ENCODE peak calls at places on chromosome 17, in nine cellular contexts. G, X, Z, E, V, U, F, J and M are unnamed samples.

GRCh38 chr17:77803726-77804125 is 154.8 kb upstream of the TNRC6C start:
- DNase-seq in G (no peak), X (no peak), Z (no peak), E (no peak), V (no peak), U (no peak), F (no peak), J (no peak), M (no peak)

GRCh38 chr17:77498056-77498785 is 357.5 kb downstream of the SEC14L1 start:
- DNase-seq in G (peak), X (no peak), Z (no peak), E (no peak), V (no peak), U (no peak), F (no peak), J (no peak), M (no peak)

GRCh38 chr17:8392274-8392673 is 5.4 kb downstream of the RNF222 start:
- DNase-seq in G (no peak), X (no peak), Z (no peak), E (no peak), V (no peak), U (no peak), F (no peak), J (no peak), M (no peak)

GRCh38 chr17:54903375-54903774 is 2.7 kb downstream of the TOM1L1 start:
- DNase-seq in G (peak), X (no peak), Z (no peak), E (peak), V (no peak), U (no peak), F (no peak), J (no peak), M (no peak)

GRCh38 chr17:58302171-58302918 is 21.6 kb upstream of the MPO start:
- DNase-seq in G (peak), X (no peak), Z (no peak), E (no peak), V (peak), U (no peak), F (no peak), J (no peak), M (peak)

GRCh38 chr17:81907219-81908145 is 3.7 kb downstream of the PCYT2 start:
- DNase-seq in G (no peak), X (no peak), Z (no peak), E (no peak), V (no peak), U (no peak), F (no peak), J (no peak), M (no peak)

GRCh38 chr17:80105762-80106161 is 4.4 kb downstream of the GAA start:
- DNase-seq in G (peak), X (no peak), Z (no peak), E (no peak), V (no peak), U (no peak), F (no peak), J (no peak), M (no peak)

GRCh38 chr17:61331886-61332285 is 67.8 kb upstream of the TBX2 start:
- DNase-seq in G (no peak), X (no peak), Z (no peak), E (no peak), V (no peak), U (no peak), F (no peak), J (no peak), M (no peak)

GRCh38 chr17:39739020-39739884 is 1.5 kb downstream of the GRB7 start:
- DNase-seq in G (peak), X (no peak), Z (no peak), E (no peak), V (no peak), U (peak), F (no peak), J (peak), M (no peak)

GRCh38 chr17:39591958-39592954 is 15.5 kb downstream of the NEUROD2 start:
- DNase-seq in G (no peak), X (no peak), Z (no peak), E (peak), V (no peak), U (no peak), F (peak), J (peak), M (peak)

GRCh38 chr17:19546289-19547065 is 12.8 kb downstream of the SLC47A1 start:
- DNase-seq in G (peak), X (no peak), Z (no peak), E (no peak), V (no peak), U (no peak), F (peak), J (peak), M (no peak)

GRCh38 chr17:3695129-3695722 is 729 bp downstream of the P2RX5 start:
- DNase-seq in G (no peak), X (no peak), Z (no peak), E (no peak), V (no peak), U (no peak), F (peak), J (no peak), M (no peak)

GRCh38 chr17:8153957-8154607 is 1.9 kb upstream of the PER1 start:
- DNase-seq in G (peak), X (peak), Z (peak), E (peak), V (peak), U (peak), F (no peak), J (peak), M (peak)

GRCh38 chr17:82204831-82205719 is 7.6 kb downstream of the CCDC57 start:
- DNase-seq in G (no peak), X (no peak), Z (no peak), E (peak), V (no peak), U (peak), F (no peak), J (no peak), M (no peak)

GRCh38 chr17:80774643-80775281 is 216.9 kb upstream of the CHMP6 start:
- DNase-seq in G (no peak), X (no peak), Z (no peak), E (no peak), V (no peak), U (no peak), F (no peak), J (no peak), M (peak)

GRCh38 chr17:7572338-7572587 is 7.2 kb upstream of the CD68 start:
- DNase-seq in G (no peak), X (no peak), Z (no peak), E (no peak), V (no peak), U (no peak), F (no peak), J (no peak), M (no peak)

GRCh38 chr17:40451420-40451819 is 8.2 kb downstream of the IGFBP4 start:
- DNase-seq in G (no peak), X (no peak), Z (peak), E (peak), V (no peak), U (no peak), F (no peak), J (no peak), M (no peak)

GRCh38 chr17:8016632-8017424 is 14.4 kb downstream of the GUCY2D start:
- DNase-seq in G (peak), X (no peak), Z (no peak), E (peak), V (no peak), U (peak), F (peak), J (peak), M (peak)

GRCh38 chr17:8556074-8556473 is 74.5 kb downstream of the MYH10 start:
- DNase-seq in G (no peak), X (no peak), Z (no peak), E (peak), V (no peak), U (no peak), F (no peak), J (no peak), M (no peak)

DNA sequence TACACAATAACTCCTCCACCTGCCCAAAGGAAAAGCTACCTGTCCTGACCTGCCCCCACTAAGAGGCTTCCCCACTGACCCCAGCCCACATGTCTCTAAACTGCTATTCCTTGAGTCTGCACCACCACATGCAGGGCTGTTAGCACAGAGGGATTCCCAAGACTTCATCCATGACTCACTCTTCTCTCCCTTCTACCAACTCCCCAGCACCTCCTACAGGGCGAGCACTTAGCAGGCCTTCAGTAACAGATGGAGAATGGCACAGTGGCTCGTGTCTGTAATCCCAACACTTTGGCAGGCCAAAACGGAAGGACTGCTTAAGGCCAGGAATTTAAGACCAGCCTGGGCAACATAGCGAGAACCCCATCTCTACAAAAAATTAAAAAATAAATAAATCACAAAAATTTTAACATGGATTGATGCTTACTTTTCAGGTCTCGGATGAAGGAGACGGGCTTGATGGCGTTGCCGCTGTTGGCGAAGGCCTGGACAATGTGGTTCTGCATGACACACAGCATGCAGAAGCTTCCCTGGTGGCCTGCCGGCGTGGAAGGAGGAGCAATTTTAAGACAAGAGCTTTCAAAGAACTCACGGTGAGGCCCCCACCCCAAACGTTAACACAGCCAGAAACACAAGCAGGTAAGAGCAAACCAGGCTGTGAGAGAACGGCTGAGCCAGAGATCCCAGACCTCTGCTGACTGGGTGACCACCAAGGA is 12.0 kb downstream of the USP36 start:
- DNase-seq in G (no peak), X (no peak), Z (peak), E (peak), V (no peak), U (peak), F (no peak), J (no peak), M (no peak)
- TF ChIP-seq CTCF in G (no peak), X (no peak), Z (peak), E (peak), V (peak), U (peak), F (peak), J (no peak), M (no peak)

GRCh38 chr17:33033176-33033575 is 41.5 kb downstream of the SPACA3 start:
- DNase-seq in G (no peak), X (no peak), Z (no peak), E (no peak), V (no peak), U (no peak), F (no peak), J (no peak), M (no peak)

GRCh38 chr17:33023790-33024189 is 32.1 kb downstream of the SPACA3 start:
- DNase-seq in G (no peak), X (no peak), Z (no peak), E (no peak), V (no peak), U (no peak), F (no peak), J (no peak), M (no peak)

GRCh38 chr17:33024688-33025486 is 33.2 kb downstream of the SPACA3 start:
- DNase-seq in G (no peak), X (no peak), Z (no peak), E (no peak), V (no peak), U (no peak), F (no peak), J (no peak), M (no peak)

GRCh38 chr17:33028061-33028460 is 36.4 kb downstream of the SPACA3 start:
- DNase-seq in G (no peak), X (no peak), Z (no peak), E (no peak), V (no peak), U (no peak), F (no peak), J (no peak), M (no peak)

DNA sequence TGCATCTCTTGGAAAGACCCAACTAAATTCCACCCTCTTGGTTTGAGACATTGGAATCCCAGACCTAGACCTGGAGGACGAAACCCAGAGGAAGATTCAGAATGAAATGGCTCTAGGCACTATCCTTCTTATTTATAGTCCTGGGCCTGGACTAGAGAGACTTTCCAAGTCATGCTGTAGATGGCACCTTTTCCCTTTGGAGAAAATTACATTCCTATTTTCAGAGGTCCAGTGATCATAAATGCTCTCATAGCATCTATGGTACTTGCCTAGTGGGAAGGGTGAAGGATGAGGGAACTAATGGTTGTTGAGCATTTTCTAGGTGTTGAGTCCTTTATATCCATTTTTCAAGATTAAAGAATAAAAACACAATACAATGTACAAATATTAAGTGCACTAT is 37.1 kb downstream of the SPACA3 start:
- DNase-seq in G (no peak), X (no peak), Z (no peak), E (no peak), V (no peak), U (no peak), F (no peak), J (no peak), M (no peak)
- TF ChIP-seq CTCF in G (no peak), X (no peak), Z (no peak), E (no peak), V (no peak), U (peak), F (no peak), J (no peak), M (no peak)

GRCh38 chr17:47287068-47287467 is 33.4 kb downstream of the ITGB3 start:
- DNase-seq in G (no peak), X (no peak), Z (no peak), E (no peak), V (no peak), U (no peak), F (no peak), J (no peak), M (no peak)
- TF ChIP-seq CTCF in G (no peak), X (no peak), Z (no peak), E (no peak), V (no peak), U (no peak), F (no peak), J (no peak), M (peak)

DNA sequence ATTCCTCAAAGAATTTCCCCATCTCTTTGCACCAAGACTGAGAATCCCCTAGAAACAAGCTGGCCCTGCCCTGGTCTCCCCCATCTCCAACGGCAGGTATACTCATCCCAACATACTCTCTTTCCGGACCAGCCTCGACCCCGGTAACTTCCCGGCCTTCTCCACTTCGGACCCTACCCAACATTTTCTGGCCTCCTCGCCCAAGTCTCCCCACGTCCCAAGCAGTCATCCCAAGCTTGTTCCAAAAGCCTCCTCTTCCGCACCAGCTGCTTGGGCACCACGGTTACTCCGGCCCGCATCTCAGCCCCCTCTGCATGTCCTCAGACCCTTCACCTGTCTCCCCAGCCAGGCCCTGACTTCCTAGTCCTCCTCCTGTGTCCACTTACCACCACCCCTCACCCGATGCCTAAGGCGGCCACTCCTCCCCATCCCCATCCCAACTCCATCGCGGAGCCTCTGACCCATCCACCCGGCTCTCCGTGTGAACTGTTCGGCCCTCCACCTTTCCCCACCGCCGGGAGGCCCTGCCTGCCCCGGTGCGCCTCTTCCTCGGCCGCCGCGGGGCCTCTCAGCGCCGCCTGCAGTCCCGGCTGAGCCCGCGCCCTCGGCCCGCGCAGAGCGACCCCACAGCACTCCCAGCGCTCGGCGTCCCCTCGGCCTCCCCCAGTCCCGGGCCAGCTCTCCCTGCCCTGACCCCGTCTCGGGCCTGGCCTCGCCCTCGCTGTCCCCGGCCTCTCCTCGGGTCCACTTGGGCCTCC is 993 bp downstream of the PITPNA start:
- DNase-seq in G (peak), X (no peak), Z (no peak), E (no peak), V (no peak), U (peak), F (peak), J (peak), M (peak)
- TF ChIP-seq CTCF in G (peak), X (peak), Z (peak), E (no peak), V (peak), U (peak), F (peak), J (no peak), M (peak)

DNA sequence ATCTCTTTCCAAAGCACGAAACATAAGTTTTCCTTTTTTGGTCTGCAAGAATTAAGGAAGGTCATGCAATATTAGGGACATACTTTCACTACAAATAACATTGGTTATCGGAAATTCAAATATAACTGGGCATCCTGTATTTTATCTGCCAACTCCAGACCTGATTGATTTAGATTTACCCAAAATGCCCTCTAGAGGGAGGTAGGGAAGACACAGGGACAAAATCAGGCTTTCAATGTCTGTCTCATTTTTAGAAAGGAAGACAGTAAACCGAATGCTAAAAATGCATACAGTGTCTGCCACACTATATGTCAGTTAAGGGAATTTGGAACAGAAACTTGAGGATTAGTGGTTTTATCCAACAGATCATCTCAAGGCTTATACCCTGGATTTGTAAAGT is 161.7 kb upstream of the SOX9 start:
- DNase-seq in G (no peak), X (no peak), Z (no peak), E (peak), V (no peak), U (peak), F (no peak), J (no peak), M (peak)
- TF ChIP-seq CTCF in G (peak), X (peak), Z (peak), E (peak), V (peak), U (peak), F (peak), J (no peak), M (peak)

DNA sequence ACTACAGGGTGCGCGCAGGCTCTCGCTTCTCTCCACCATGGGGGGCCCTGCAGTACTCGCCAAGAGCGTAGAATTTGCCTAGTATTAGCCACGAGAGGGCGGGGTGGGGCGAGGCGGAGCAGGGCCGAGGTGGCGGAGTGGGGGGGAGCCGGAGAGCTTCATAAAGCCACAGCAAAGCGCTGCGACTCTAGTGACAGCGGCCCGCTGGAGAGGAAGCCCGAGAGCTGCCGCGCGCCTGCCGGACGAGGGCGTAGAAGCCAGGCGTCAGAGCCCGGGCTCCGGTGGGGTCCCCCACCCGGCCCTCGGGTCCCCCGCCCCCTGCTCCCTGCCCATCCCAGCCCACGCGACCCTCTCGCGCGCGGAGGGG is at the start of gene TBX21:
- DNase-seq in G (peak), X (peak), Z (no peak), E (peak), V (no peak), U (peak), F (peak), J (peak), M (peak)
- TF ChIP-seq CTCF in G (peak), X (peak), Z (no peak), E (peak), V (peak), U (peak), F (peak), J (no peak), M (peak)

GRCh38 chr17:32659419-32659842 is 172.6 kb downstream of the CDK5R1 start:
- DNase-seq in G (peak), X (no peak), Z (no peak), E (peak), V (peak), U (peak), F (peak), J (peak), M (peak)
- TF ChIP-seq CTCF in G (peak), X (peak), Z (peak), E (peak), V (peak), U (peak), F (peak), J (peak), M (peak)

GRCh38 chr17:44095647-44096496 is 25.3 kb downstream of the G6PC3 start:
- DNase-seq in G (peak), X (no peak), Z (peak), E (peak), V (peak), U (peak), F (no peak), J (peak), M (peak)
- TF ChIP-seq CTCF in G (no peak), X (peak), Z (peak), E (peak), V (peak), U (no peak), F (no peak), J (no peak), M (no peak)